ENCODE peak calls at places on chromosomes 16 and 17, in seven cellular contexts. N is pancreas, O is GM13976, G is astrocyte, J is PC-3, Q is thyroid gland, R is tibial nerve. Z is an unnamed sample.

GRCh38 chr17:31854672-31855071 is 4.4 kb downstream of the COPRS start:
- DNase-seq in N (no peak), J (no peak), O (no peak), R (no peak), G (no peak), Q (no peak), Z (no peak)

GRCh38 chr16:58198022-58198683 is at the start of gene CSNK2A2:
- DNase-seq in Q (peak), G (peak), O (peak), N (peak), J (peak), R (peak), Z (peak)

GRCh38 chr16:57277586-57277985 is 6.9 kb downstream of the PLLP start:
- DNase-seq in J (peak), R (no peak), N (no peak), O (no peak), G (peak), Q (no peak), Z (no peak)

GRCh38 chr16:72112906-72113615 is 19.4 kb downstream of the DHX38 start:
- DNase-seq in N (no peak), R (no peak), G (no peak), J (no peak), Q (no peak), O (no peak), Z (no peak)

GRCh38 chr17:48555616-48556533 is 11.0 kb upstream of the HOXB2 start:
- DNase-seq in Q (no peak), R (no peak), J (peak), G (peak), N (no peak), O (no peak), Z (no peak)

GRCh38 chr17:3866269-3866668 is 20.2 kb upstream of the NCBP3 start:
- DNase-seq in Q (no peak), O (no peak), G (no peak), J (no peak), N (no peak), R (no peak), Z (no peak)

GRCh38 chr17:4130715-4131114 is 12.1 kb downstream of the ZZEF1 start:
- DNase-seq in Q (no peak), N (no peak), R (peak), G (no peak), J (no peak), O (no peak), Z (no peak)

GRCh38 chr16:76293980-76294690 is 16.9 kb downstream of the CNTNAP4 start:
- DNase-seq in N (no peak), G (no peak), R (no peak), O (no peak), Q (no peak), J (no peak), Z (no peak)

GRCh38 chr17:28402224-28402630 is 3.8 kb downstream of the SLC46A1 start:
- DNase-seq in Q (no peak), R (no peak), J (peak), G (no peak), N (no peak), O (no peak), Z (no peak)

GRCh38 chr16:50368410-50369132 is at the start of gene BRD7:
- DNase-seq in G (peak), R (peak), N (peak), O (peak), Q (peak), J (peak), Z (peak)

GRCh38 chr16:79826732-79827514 is 226.4 kb upstream of the MAF start:
- DNase-seq in G (no peak), J (no peak), R (no peak), Q (no peak), O (no peak), N (no peak), Z (no peak)

GRCh38 chr17:52824542-52824941 is 666.0 kb upstream of the CA10 start:
- DNase-seq in G (no peak), N (no peak), O (no peak), Q (no peak), J (no peak), R (no peak), Z (no peak)

GRCh38 chr16:68078726-68079615 is 6.2 kb upstream of the NFATC3 start:
- DNase-seq in G (no peak), Q (no peak), O (no peak), J (no peak), N (no peak), R (no peak), Z (no peak)

GRCh38 chr16:50697881-50698767 is 4.7 kb downstream of the NOD2 start:
- DNase-seq in J (no peak), G (peak), N (no peak), R (no peak), Q (peak), O (peak), Z (no peak)

GRCh38 chr16:66662445-66663194 is 33.9 kb downstream of the CMTM4 start:
- DNase-seq in R (peak), G (no peak), N (no peak), Q (no peak), O (no peak), J (peak), Z (no peak)
- TF ChIP-seq CTCF in R (peak), G (peak), N (no peak), Q (peak), O (peak), J (peak), Z (no peak)

DNA sequence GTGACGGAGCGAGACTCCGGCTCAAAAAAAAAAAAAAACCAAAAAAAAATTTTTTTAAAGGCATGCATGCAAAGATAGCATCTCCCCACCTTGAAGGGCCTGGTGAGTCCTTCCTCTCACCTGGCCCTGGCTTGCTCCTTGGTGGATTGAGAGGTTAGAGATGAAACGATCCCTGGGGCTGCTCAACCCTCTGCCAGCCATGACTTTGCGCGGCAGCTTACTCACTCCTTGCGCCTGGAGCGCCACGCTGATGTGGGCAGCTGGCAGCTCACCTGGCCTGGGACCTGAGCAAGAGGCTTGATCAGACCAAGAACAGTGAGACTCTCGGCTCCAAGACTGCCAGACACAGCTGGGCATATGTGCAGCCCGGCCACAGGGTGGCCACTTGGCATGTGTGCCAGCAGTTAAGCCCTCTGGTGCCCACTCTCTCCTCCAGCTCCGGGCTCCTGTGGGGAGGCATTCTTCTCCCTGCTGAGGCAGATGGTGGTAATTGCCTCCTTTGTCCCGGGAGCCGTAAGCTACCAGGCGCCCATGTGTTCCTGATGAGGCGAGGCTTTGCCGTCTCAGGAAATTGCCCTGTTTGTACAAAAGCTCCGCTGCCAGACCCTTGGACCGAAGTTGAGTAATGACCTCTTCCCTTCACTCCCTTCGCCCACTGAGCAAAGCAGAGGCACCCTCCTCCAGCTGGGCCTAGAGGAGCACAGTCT is 5.1 kb upstream of the EVPL start:
- DNase-seq in Q (no peak), J (peak), G (no peak), N (peak), R (no peak), O (no peak), Z (no peak)
- TF ChIP-seq CTCF in Q (no peak), J (peak), G (no peak), N (no peak), R (no peak), O (no peak), Z (no peak)

GRCh38 chr16:19450186-19450585 is 32.5 kb downstream of the TMC5 start:
- DNase-seq in R (no peak), G (no peak), J (no peak), N (no peak), O (no peak), Q (no peak), Z (no peak)
- TF ChIP-seq CTCF in R (no peak), G (no peak), J (no peak), N (no peak), O (no peak), Q (no peak), Z (no peak)

DNA sequence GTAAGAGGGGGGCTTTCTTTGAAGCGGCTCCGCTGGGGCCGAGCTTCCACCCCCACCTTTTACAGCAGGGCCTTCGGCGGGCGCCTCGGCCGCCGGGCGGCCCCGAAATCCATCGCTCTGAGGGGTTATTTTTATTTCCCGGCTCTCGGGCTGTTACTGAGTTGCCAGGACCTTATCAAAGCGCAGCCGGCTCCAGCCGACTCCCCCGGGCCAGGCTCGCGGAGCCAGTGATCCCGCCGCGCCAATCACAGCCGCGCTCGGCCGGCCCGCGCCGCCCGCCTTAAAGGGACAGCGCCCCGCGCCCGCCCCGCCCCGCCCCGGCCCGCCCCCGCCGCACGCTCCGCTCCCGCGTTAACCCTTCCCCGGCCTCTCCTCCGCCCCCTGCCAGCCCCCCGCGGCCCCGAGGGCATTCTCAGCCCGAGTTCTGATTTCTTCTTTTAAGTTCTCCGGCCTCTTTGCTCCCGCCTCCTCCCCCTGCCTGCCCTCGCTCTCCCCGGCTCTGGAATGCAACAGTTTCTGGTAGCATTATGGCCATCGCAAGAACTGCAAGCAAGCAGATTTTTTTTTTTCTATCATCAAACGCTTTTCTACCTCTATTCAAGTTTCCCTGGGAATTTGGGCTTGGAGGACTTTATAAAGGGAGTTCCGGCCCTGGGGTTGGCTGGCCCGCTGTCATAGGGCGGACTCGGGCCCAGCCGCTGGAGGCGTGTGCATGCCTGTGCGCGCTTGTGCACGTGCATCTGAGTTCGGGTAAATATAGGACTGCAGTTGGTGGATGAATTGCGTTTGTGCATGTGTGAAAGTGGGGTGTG is at the start of gene AXIN2:
- DNase-seq in N (peak), J (peak), R (peak), O (peak), Q (peak), G (peak), Z (peak)
- TF ChIP-seq CTCF in N (peak), J (no peak), R (peak), O (no peak), Q (peak), G (peak), Z (peak)

GRCh38 chr16:66167564-66168291 is 198.8 kb upstream of the CDH5 start:
- DNase-seq in Q (no peak), R (no peak), J (peak), N (no peak), O (no peak), G (peak), Z (no peak)
- TF ChIP-seq CTCF in Q (no peak), R (peak), J (peak), N (no peak), O (no peak), G (no peak), Z (no peak)

DNA sequence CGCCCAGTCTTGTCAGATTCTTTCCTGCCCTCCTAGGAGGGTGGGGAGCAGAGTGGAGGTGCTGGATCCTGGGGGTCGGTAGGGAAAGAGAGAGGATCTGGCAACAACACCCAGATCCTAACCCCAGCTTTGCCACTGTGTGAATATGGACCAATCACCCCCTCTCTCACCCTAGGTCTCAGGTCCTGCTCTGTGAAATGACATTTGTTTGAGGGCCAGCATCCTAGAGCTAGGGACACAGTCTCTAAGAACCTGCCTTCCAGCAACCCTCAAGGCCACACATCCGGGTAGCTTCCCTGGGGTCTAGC is 28.4 kb upstream of the MAP3K14 start:
- DNase-seq in J (no peak), N (no peak), Q (no peak), G (no peak), R (no peak), O (no peak), Z (no peak)
- TF ChIP-seq CTCF in J (no peak), N (no peak), Q (no peak), G (no peak), R (no peak), O (no peak), Z (no peak)

GRCh38 chr16:88503771-88504488 is 50.9 kb downstream of the ZFPM1 start:
- DNase-seq in R (no peak), J (no peak), G (no peak), Q (no peak), N (no peak), O (no peak), Z (no peak)

GRCh38 chr16:88504489-88505404 is 51.7 kb downstream of the ZFPM1 start:
- DNase-seq in G (no peak), J (no peak), Q (no peak), R (no peak), N (peak), O (no peak), Z (peak)

GRCh38 chr16:88507231-88507743 is 54.2 kb downstream of the ZFPM1 start:
- DNase-seq in J (peak), G (no peak), R (no peak), N (peak), Q (no peak), O (no peak), Z (no peak)

GRCh38 chr16:88506723-88507122 is 53.6 kb downstream of the ZFPM1 start:
- DNase-seq in R (no peak), N (no peak), J (no peak), O (no peak), G (no peak), Q (no peak), Z (no peak)

DNA sequence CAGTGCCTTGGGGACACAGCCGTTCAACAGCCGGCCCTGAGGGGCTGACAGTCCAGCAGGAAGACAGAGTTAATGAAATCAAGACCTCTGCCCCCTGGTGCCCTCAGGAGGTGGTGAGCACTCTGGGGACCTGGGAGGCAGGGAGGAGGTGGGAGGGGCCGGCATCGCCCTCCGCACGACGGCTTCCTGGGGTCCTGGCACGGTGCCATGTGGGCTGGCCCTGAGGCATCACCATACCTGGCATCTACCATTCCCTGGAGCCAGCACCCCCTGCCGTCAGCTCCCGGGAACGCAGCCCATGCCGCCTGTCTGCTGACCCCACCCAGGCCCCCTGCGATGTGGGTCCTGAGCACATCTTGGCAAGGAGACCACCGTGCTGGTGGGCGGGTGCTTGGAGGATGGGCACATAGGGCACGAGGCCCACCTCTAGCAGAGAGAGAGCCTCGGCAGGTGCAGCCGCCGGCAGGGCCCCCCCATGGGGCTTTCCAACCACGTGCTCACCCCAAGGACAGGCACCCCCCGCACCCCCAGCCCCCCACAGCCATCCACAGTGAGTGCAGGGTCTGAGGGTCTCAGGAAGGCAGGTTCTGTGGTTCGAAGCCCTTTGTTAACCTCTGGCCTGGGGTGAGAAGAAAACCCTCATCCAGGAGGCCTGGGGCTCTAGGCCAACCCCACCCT is 52.5 kb downstream of the ZFPM1 start:
- DNase-seq in R (no peak), Q (peak), N (peak), G (no peak), O (peak), J (peak), Z (peak)
- TF ChIP-seq CTCF in R (no peak), Q (peak), N (peak), G (no peak), O (no peak), J (peak), Z (peak)

DNA sequence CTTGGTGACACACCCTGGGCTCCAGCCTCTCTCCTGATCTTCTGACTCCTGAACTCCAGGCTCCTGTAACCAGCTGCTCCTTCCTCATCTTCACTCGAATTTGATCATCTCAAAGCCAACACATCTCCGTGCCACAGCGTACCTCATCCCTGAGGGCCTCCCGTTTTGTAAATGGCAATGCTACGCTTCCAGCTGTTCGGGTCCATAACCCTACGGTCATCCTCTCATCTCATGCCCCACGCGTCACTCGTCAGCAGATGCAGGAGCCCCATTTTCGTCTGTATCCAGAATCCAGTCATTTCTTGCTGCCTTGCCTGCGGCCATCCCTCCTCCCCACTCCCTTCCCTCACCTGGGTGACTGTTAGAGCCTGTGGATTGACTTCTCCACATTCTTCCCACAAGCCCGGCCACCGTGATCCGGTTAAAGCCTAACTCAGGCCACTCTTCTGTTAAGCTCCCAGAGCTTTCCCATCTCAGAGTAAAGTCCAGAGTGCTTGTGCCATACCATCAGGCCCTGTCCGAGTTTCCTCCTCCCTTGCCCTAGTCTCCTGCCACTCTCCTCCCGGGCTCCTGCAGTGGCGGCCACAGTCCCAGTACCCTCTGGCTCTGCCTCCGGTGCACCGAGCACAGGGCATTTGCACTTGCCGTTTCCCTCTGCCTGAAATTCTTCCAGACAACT is 20.3 kb upstream of the AKTIP start:
- DNase-seq in G (no peak), J (no peak), O (no peak), R (no peak), Q (no peak), N (no peak), Z (no peak)
- TF ChIP-seq CTCF in G (no peak), J (no peak), O (no peak), R (no peak), Q (no peak), N (no peak), Z (no peak)

DNA sequence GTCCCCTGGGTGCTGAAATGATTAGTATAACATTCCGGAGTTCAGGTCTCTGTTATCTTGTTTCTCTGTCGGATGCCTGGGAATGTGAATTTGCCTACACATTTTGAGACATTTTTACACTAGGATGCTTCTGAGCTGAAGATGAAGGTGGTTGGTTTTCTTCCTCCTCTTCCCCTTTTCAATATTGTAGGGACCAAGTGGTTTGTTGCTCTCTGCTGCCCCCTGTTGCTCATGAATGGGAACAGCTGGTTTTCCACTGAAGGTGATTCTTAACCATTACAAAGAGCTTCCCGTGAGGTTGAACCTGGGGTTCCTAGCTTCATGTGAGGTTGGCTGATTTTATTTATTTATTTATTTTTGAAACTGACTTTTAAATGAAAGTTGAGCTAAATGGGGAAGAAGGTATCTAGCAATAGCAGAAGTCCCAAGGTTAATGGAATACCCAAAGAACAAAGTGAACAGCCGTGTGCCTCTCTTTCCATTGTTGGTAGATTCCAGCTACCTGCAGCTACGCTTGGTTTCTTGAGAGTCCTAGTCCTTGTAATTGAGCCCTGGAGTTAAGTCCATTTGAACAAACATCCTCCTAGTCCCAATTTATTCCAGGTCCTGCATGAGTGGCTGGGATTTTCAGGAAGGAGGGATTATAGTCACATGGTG is 983.9 kb upstream of the EEF2KMT start:
- DNase-seq in Q (no peak), O (peak), N (peak), G (peak), R (no peak), J (peak), Z (peak)
- TF ChIP-seq CTCF in Q (peak), O (peak), N (peak), G (peak), R (no peak), J (peak), Z (peak)